ENCODE peak calls at places on chromosomes 5 and 9, in eight cellular contexts. E, B, M, J, P, U, T and K are unnamed samples.

GRCh38 chr9:72477862-72478564 is 43.4 kb upstream of the TMC1 start:
- DNase-seq in E (peak), B (no peak), M (no peak), J (no peak), P (peak), U (no peak), T (no peak), K (no peak)

GRCh38 chr5:66882592-66883227 is 286.5 kb downstream of the MAST4 start:
- DNase-seq in E (peak), B (no peak), M (peak), J (no peak), P (peak), U (no peak), T (no peak), K (no peak)

GRCh38 chr5:40831346-40832210 is 3.4 kb downstream of the RPL37 start:
- DNase-seq in E (no peak), B (no peak), M (no peak), J (no peak), P (no peak), U (no peak), T (no peak), K (no peak)

GRCh38 chr9:91101598-91102168 is 260.0 kb downstream of the AUH start:
- DNase-seq in E (no peak), B (no peak), M (no peak), J (peak), P (no peak), U (no peak), T (peak), K (peak)

GRCh38 chr5:133267601-133268000 is 215.8 kb downstream of the HSPA4 start:
- DNase-seq in E (no peak), B (no peak), M (no peak), J (no peak), P (no peak), U (no peak), T (no peak), K (no peak)

GRCh38 chr5:136054133-136054996 is 25.6 kb downstream of the TGFBI start:
- DNase-seq in E (peak), B (no peak), M (no peak), J (no peak), P (no peak), U (no peak), T (no peak), K (no peak)

GRCh38 chr9:107636596-107637405 is 147.2 kb upstream of the KLF4 start:
- DNase-seq in E (peak), B (peak), M (no peak), J (no peak), P (peak), U (no peak), T (no peak), K (no peak)

GRCh38 chr5:72154076-72154756 is 46.9 kb downstream of the MAP1B start:
- DNase-seq in E (no peak), B (peak), M (no peak), J (no peak), P (no peak), U (peak), T (no peak), K (no peak)

GRCh38 chr9:37417252-37417803 is 5.2 kb upstream of the GRHPR start:
- DNase-seq in E (no peak), B (no peak), M (no peak), J (no peak), P (no peak), U (no peak), T (no peak), K (no peak)

GRCh38 chr5:3736466-3736865 is 140.8 kb downstream of the IRX1 start:
- DNase-seq in E (no peak), B (no peak), M (no peak), J (no peak), P (no peak), U (no peak), T (no peak), K (no peak)

GRCh38 chr5:109917154-109917546 is 227.4 kb downstream of the MAN2A1 start:
- DNase-seq in E (no peak), B (no peak), M (no peak), J (no peak), P (no peak), U (no peak), T (no peak), K (no peak)

GRCh38 chr9:79233542-79233941 is 338.2 kb upstream of the TLE4 start:
- DNase-seq in E (peak), B (no peak), M (no peak), J (no peak), P (peak), U (no peak), T (no peak), K (no peak)

GRCh38 chr5:7592910-7593309 is 197.0 kb downstream of the ADCY2 start:
- DNase-seq in E (no peak), B (peak), M (no peak), J (no peak), P (no peak), U (peak), T (no peak), K (no peak)

GRCh38 chr5:172641359-172642045 is 439 bp downstream of the NEURL1B start:
- DNase-seq in E (no peak), B (no peak), M (no peak), J (no peak), P (no peak), U (no peak), T (no peak), K (no peak)

GRCh38 chr5:170235881-170236864 is 3.4 kb downstream of the C5orf58 start:
- DNase-seq in E (no peak), B (no peak), M (no peak), J (no peak), P (no peak), U (no peak), T (no peak), K (no peak)

GRCh38 chr5:35926389-35927051 is 11.9 kb downstream of the CAPSL start:
- DNase-seq in E (peak), B (peak), M (no peak), J (peak), P (peak), U (peak), T (peak), K (peak)

GRCh38 chr9:94639045-94639995 is at the start of gene FBP1:
- DNase-seq in E (no peak), B (no peak), M (no peak), J (peak), P (peak), U (no peak), T (peak), K (peak)